ENCODE peak calls at places on chromosomes 4 and X, in nine cellular contexts. R, U, O, X, B, M, Q, S and V are unnamed samples.

GRCh38 chr4:2105559-2105958 is 46.4 kb downstream of the NAT8L start:
- DNase-seq in R (no peak), U (peak), O (no peak), X (no peak), B (no peak), M (no peak), Q (no peak), S (no peak), V (peak)

GRCh38 chrX:143873343-143873742 is 10.5 kb upstream of the UBE2NL start:
- DNase-seq in R (no peak), U (peak), O (no peak), X (no peak), B (peak), M (no peak), Q (no peak), S (no peak), V (peak)

GRCh38 chrX:8867454-8867853 is 66.3 kb upstream of the FAM9A start:
- DNase-seq in R (no peak), U (no peak), O (no peak), X (no peak), B (no peak), M (no peak), Q (no peak), S (no peak), V (peak)

GRCh38 chrX:110036162-110037033 is 33.5 kb downstream of the TMEM164 start:
- DNase-seq in R (no peak), U (no peak), O (no peak), X (no peak), B (no peak), M (no peak), Q (no peak), S (no peak), V (no peak)

GRCh38 chrX:41514179-41514578 is 67.0 kb downstream of the NYX start:
- DNase-seq in R (no peak), U (no peak), O (no peak), X (no peak), B (no peak), M (no peak), Q (no peak), S (no peak), V (no peak)

GRCh38 chr4:110632506-110633357 is 9.9 kb upstream of the PITX2 start:
- DNase-seq in R (no peak), U (no peak), O (peak), X (no peak), B (no peak), M (no peak), Q (no peak), S (peak), V (no peak)

GRCh38 chr4:125836597-125837195 is 521.9 kb downstream of the FAT4 start:
- DNase-seq in R (no peak), U (peak), O (no peak), X (no peak), B (peak), M (no peak), Q (no peak), S (no peak), V (no peak)

GRCh38 chrX:65679071-65679540 is 11.7 kb downstream of the MSN start:
- DNase-seq in R (no peak), U (peak), O (no peak), X (no peak), B (no peak), M (no peak), Q (no peak), S (no peak), V (peak)

GRCh38 chr4:181528570-181529184 is 714.5 kb upstream of the TENM3 start:
- DNase-seq in R (peak), U (peak), O (peak), X (peak), B (peak), M (peak), Q (peak), S (peak), V (peak)

GRCh38 chr4:2689825-2690700 is 66.1 kb downstream of the TNIP2 start:
- DNase-seq in R (no peak), U (no peak), O (no peak), X (no peak), B (no peak), M (peak), Q (no peak), S (no peak), V (no peak)

GRCh38 chr4:76950052-76950845 is 697 bp downstream of the SEPTIN11 start:
- DNase-seq in R (no peak), U (peak), O (peak), X (peak), B (peak), M (peak), Q (peak), S (peak), V (peak)

GRCh38 chr4:145881991-145882390 is 56.6 kb downstream of the ZNF827 start:
- DNase-seq in R (no peak), U (no peak), O (no peak), X (peak), B (no peak), M (peak), Q (peak), S (no peak), V (no peak)

GRCh38 chr4:94519019-94519418 is 67.3 kb downstream of the PDLIM5 start:
- DNase-seq in R (no peak), U (no peak), O (no peak), X (no peak), B (no peak), M (no peak), Q (no peak), S (no peak), V (no peak)

GRCh38 chr4:118992149-118992548 is 103.5 kb downstream of the SYNPO2 start:
- DNase-seq in R (no peak), U (no peak), O (no peak), X (no peak), B (no peak), M (no peak), Q (no peak), S (no peak), V (no peak)

GRCh38 chrX:142068365-142068764 is 136.7 kb downstream of the MAGEC2 start:
- DNase-seq in R (no peak), U (no peak), O (no peak), X (no peak), B (no peak), M (no peak), Q (no peak), S (no peak), V (no peak)

GRCh38 chr4:7052313-7052712 is 9.1 kb downstream of the TADA2B start:
- DNase-seq in R (no peak), U (no peak), O (no peak), X (no peak), B (no peak), M (no peak), Q (no peak), S (no peak), V (no peak)

GRCh38 chr4:155402941-155403340 is 26.2 kb upstream of the MAP9 start:
- DNase-seq in R (no peak), U (no peak), O (no peak), X (peak), B (no peak), M (no peak), Q (no peak), S (no peak), V (no peak)

GRCh38 chr4:15873117-15873516 is 65.4 kb downstream of the FGFBP1 start:
- DNase-seq in R (no peak), U (no peak), O (no peak), X (no peak), B (no peak), M (no peak), Q (no peak), S (no peak), V (no peak)

GRCh38 chr4:7332216-7333023 is 102.3 kb downstream of the PSAPL1 start:
- DNase-seq in R (no peak), U (no peak), O (no peak), X (peak), B (no peak), M (no peak), Q (no peak), S (no peak), V (peak)

GRCh38 chr4:41728571-41728908 is 20.0 kb downstream of the PHOX2B start:
- DNase-seq in R (no peak), U (peak), O (no peak), X (no peak), B (no peak), M (no peak), Q (no peak), S (no peak), V (no peak)

GRCh38 chr4:161696957-161697356 is 466.8 kb downstream of the FSTL5 start:
- DNase-seq in R (no peak), U (peak), O (no peak), X (no peak), B (no peak), M (no peak), Q (no peak), S (peak), V (no peak)

GRCh38 chrX:7109838-7110793 is 37.4 kb upstream of the STS start:
- DNase-seq in R (no peak), U (no peak), O (peak), X (no peak), B (peak), M (peak), Q (no peak), S (no peak), V (no peak)

GRCh38 chrX:66498672-66499296 is 140.1 kb downstream of the EDA2R start:
- DNase-seq in R (no peak), U (no peak), O (no peak), X (peak), B (no peak), M (no peak), Q (no peak), S (no peak), V (no peak)

GRCh38 chr4:77073106-77073858 is 2.5 kb downstream of the CCNI start:
- DNase-seq in R (no peak), U (no peak), O (no peak), X (peak), B (no peak), M (peak), Q (no peak), S (no peak), V (peak)

GRCh38 chr4:78880874-78881492 is 58.3 kb downstream of the PAQR3 start:
- DNase-seq in R (no peak), U (no peak), O (no peak), X (no peak), B (no peak), M (peak), Q (no peak), S (no peak), V (no peak)

GRCh38 chrX:68723491-68724155 is 76.2 kb downstream of the STARD8 start:
- DNase-seq in R (no peak), U (no peak), O (no peak), X (no peak), B (no peak), M (no peak), Q (no peak), S (no peak), V (no peak)

GRCh38 chrX:85111347-85111746 is 107.7 kb downstream of the APOOL start:
- DNase-seq in R (no peak), U (peak), O (no peak), X (peak), B (peak), M (peak), Q (peak), S (peak), V (peak)

GRCh38 chrX:45422216-45422925 is 221.7 kb upstream of the DIPK2B start:
- DNase-seq in R (no peak), U (peak), O (no peak), X (no peak), B (no peak), M (no peak), Q (no peak), S (no peak), V (peak)

GRCh38 chr4:137806420-137806819 is 274.1 kb upstream of the PCDH18 start:
- DNase-seq in R (no peak), U (no peak), O (no peak), X (no peak), B (no peak), M (no peak), Q (peak), S (no peak), V (no peak)

GRCh38 chr4:48033825-48034413 is 17.3 kb downstream of the NIPAL1 start:
- DNase-seq in R (peak), U (peak), O (peak), X (peak), B (peak), M (peak), Q (peak), S (peak), V (peak)

GRCh38 chr4:146049802-146050201 is 111.2 kb upstream of the ZNF827 start:
- DNase-seq in R (no peak), U (no peak), O (no peak), X (no peak), B (no peak), M (peak), Q (peak), S (no peak), V (no peak)

GRCh38 chrX:42686706-42687105 is 91.3 kb downstream of the PPP1R2C start:
- DNase-seq in R (no peak), U (no peak), O (no peak), X (no peak), B (no peak), M (no peak), Q (no peak), S (no peak), V (peak)

GRCh38 chrX:136780241-136780640 is 491 bp downstream of the ARHGEF6 start:
- DNase-seq in R (no peak), U (no peak), O (no peak), X (no peak), B (no peak), M (no peak), Q (no peak), S (no peak), V (peak)

GRCh38 chr4:140829825-140830224 is 73.6 kb upstream of the TBC1D9 start:
- DNase-seq in R (no peak), U (no peak), O (no peak), X (no peak), B (no peak), M (peak), Q (peak), S (no peak), V (no peak)

GRCh38 chr4:19636451-19636850 is 615.3 kb upstream of the SLIT2 start:
- DNase-seq in R (no peak), U (no peak), O (no peak), X (no peak), B (no peak), M (no peak), Q (no peak), S (no peak), V (peak)

GRCh38 chr4:7957113-7957656 is 17.5 kb upstream of the AFAP1 start:
- DNase-seq in R (no peak), U (no peak), O (no peak), X (no peak), B (no peak), M (no peak), Q (no peak), S (no peak), V (no peak)

GRCh38 chr4:176964116-176964691 is 171.5 kb upstream of the VEGFC start:
- DNase-seq in R (peak), U (peak), O (no peak), X (no peak), B (no peak), M (peak), Q (peak), S (peak), V (no peak)

DNA sequence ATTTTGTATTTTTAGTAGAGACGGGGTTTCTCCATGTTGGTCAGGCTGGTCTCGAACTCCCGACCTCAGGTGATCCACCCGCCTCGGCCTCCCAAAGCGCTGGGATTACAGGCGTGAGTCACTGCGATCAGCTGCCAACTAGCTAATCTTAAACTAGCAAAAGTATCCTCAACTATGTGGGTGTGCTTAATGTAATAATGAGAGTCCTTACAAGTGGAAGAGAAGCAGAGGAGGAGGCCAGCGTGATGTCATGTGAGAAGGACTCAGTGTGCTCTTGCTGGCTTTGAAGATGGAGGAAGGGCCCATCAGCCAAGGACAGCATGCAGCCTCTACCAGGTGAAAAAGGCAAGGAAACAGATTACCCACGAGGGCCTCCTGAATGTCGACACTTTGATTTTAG is 19.6 kb downstream of the SCD5 start:
- DNase-seq in R (no peak), U (no peak), O (no peak), X (no peak), B (no peak), M (no peak), Q (no peak), S (no peak), V (no peak)
- H3K27ac ChIP-seq in R (no peak), U (no peak), O (no peak), X (no peak), B (no peak), M (no peak), Q (no peak), S (no peak), V (no peak)

GRCh38 chrX:63784346-63784901 is 590 bp downstream of the ARHGEF9 start:
- DNase-seq in R (no peak), U (no peak), O (peak), X (peak), B (no peak), M (no peak), Q (no peak), S (no peak), V (no peak)

DNA sequence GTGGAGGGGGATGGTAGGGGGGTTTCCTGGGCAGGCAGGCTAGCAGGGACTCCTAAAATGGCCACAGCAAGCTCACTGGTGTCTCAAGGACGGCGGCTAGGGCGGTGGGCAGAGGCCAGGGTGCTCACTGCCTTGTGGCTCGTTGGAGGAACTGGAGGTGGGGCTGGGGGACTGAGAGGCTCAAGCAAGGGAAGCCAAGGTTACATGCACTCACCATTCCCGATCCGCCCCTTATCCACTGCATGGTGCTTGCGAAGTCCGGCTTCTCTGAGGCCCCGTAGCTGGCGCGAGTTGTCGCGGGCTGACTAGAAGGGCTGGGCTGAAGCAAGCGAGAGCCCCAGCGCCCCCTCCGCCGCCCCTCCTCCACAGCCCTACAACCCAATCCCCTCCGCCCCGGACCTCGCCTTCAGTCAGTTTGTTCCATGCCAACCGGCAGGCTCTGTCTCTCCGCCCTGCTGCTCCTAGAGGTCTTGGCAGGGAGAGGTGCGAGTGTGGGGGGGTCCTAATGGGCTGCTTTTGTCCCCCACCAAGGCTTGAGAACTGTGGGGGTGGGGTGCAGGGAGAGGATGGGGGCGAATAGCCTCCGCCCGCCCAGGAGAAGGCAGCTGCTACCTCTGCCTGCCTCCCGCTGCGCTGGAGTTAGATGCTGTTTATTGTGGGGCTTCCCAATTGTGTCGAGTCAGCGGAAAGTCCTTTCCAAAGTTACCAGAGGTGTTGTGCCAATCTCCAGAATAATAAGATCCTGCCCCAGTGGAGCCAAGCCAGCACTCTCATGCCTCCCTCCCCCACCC is at the start of gene ARHGEF9:
- DNase-seq in R (no peak), U (no peak), O (peak), X (peak), B (peak), M (no peak), Q (no peak), S (peak), V (peak)
- H3K4me2 ChIP-seq in R (no peak), U (no peak), O (peak), X (peak), B (peak), M (no peak), Q (no peak), S (peak), V (peak)

GRCh38 chr4:23889814-23890269 is at the start of gene PPARGC1A:
- DNase-seq in R (no peak), U (no peak), O (peak), X (peak), B (peak), M (no peak), Q (peak), S (peak), V (peak)
- TF ChIP-seq EZH2phosphoT487 in R (no peak), U (no peak), O (no peak), X (no peak), B (no peak), M (no peak), Q (no peak), S (no peak), V (no peak)

GRCh38 chrX:129750971-129751370 is 12.2 kb downstream of the XPNPEP2 start:
- DNase-seq in R (no peak), U (no peak), O (no peak), X (no peak), B (no peak), M (no peak), Q (no peak), S (no peak), V (no peak)

GRCh38 chrX:129759576-129760061 is 20.1 kb upstream of the SASH3 start:
- DNase-seq in R (no peak), U (peak), O (peak), X (no peak), B (no peak), M (no peak), Q (peak), S (peak), V (peak)

GRCh38 chrX:129749069-129749468 is 10.3 kb downstream of the XPNPEP2 start:
- DNase-seq in R (no peak), U (no peak), O (no peak), X (no peak), B (no peak), M (no peak), Q (no peak), S (no peak), V (peak)

GRCh38 chrX:129755779-129756650 is 17.2 kb downstream of the XPNPEP2 start:
- DNase-seq in R (no peak), U (no peak), O (peak), X (no peak), B (no peak), M (peak), Q (no peak), S (peak), V (no peak)

DNA sequence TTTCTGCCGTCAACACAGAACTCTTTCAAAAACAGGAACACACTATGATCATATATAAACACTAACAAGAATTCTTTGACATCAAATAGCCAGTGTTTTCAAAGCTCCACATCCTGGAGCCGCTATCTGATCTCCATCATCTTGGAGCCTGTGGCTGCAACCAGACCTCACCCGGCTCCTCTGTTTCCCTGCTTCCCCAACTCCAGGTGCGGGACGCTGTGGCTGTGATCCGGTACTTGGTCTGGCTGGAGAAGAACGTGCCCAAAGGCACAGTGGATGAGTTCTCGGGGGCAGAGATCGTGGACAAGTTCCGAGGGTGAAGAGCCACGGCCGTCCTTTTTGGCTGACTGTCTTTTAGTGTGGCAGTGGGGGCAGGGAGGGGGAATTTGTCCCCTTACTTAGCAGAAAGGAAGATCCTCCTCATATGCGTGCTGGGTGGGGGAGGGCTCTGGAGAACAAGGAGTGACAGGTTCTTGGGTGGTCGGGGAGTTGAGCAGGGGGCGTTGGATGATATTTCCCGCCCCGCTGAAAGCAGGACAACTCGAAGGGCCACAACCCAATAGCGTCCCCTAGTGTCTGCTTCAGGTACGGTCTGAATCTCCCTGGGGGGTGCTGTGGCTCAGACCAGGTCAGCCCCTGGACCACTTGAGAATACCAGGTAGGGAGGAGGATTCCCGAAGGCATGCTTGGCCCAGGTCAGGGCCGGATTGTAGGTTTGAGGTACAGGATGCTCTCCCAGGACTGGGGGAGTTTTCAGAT is 15.7 kb downstream of the XPNPEP2 start:
- DNase-seq in R (no peak), U (no peak), O (peak), X (no peak), B (no peak), M (no peak), Q (no peak), S (peak), V (no peak)
- H3K27ac ChIP-seq in R (no peak), U (no peak), O (no peak), X (no peak), B (no peak), M (no peak), Q (no peak), S (no peak), V (no peak)

GRCh38 chr4:55004831-55005230 is 120.6 kb downstream of the KDR start:
- DNase-seq in R (no peak), U (no peak), O (peak), X (no peak), B (no peak), M (no peak), Q (no peak), S (no peak), V (no peak)
- H3K4me2 ChIP-seq in R (no peak), U (no peak), O (no peak), X (no peak), B (no peak), M (no peak), Q (no peak), S (no peak), V (no peak)

GRCh38 chr4:75939890-75940691 is 722 bp downstream of the NAAA start:
- DNase-seq in R (peak), U (peak), O (peak), X (peak), B (peak), M (peak), Q (peak), S (peak), V (peak)
- TF ChIP-seq EZH2phosphoT487 in R (no peak), U (no peak), O (no peak), X (no peak), B (no peak), M (no peak), Q (no peak), S (no peak), V (no peak)

GRCh38 chr4:37891221-37892159 is 606 bp downstream of the TBC1D1 start:
- DNase-seq in R (no peak), U (no peak), O (peak), X (no peak), B (peak), M (peak), Q (peak), S (peak), V (peak)
- H3K27ac ChIP-seq in R (peak), U (no peak), O (no peak), X (no peak), B (no peak), M (peak), Q (peak), S (no peak), V (no peak)